ENCODE peak calls at places on chromosomes 5 and 9, in six cellular contexts. L is HL-60, J is A549, D is K562, E is SK-N-SH, G is HCT116. B is an unnamed sample.

GRCh38 chr9:136900556-136900955 is 14.2 kb downstream of the TRAF2 start:
- DNase-seq in L (no peak), J (no peak), D (no peak), E (no peak), G (no peak), B (no peak)

GRCh38 chr5:64207978-64208377 is 42.3 kb downstream of the RNF180 start:
- DNase-seq in L (no peak), J (peak), D (no peak), E (no peak), G (no peak), B (no peak)

GRCh38 chr9:109016132-109016531 is 2.8 kb upstream of the CTNNAL1 start:
- DNase-seq in L (no peak), J (no peak), D (no peak), E (no peak), G (no peak), B (no peak)

GRCh38 chr5:52989781-52990530 is 804 bp downstream of the ITGA2 start:
- DNase-seq in L (no peak), J (no peak), D (no peak), E (peak), G (peak), B (no peak)

GRCh38 chr5:29852329-29852728 is 1341.2 kb upstream of the CDH6 start:
- DNase-seq in L (no peak), J (no peak), D (no peak), E (no peak), G (no peak), B (no peak)

GRCh38 chr5:176533894-176534611 is 3.1 kb downstream of the RNF44 start:
- DNase-seq in L (no peak), J (peak), D (no peak), E (no peak), G (no peak), B (no peak)

GRCh38 chr5:96714951-96715451 is 52.8 kb downstream of the CAST start:
- DNase-seq in L (no peak), J (peak), D (peak), E (no peak), G (peak), B (peak)

GRCh38 chr5:175836741-175837729 is 34.3 kb upstream of the CPLX2 start:
- DNase-seq in L (no peak), J (no peak), D (no peak), E (peak), G (no peak), B (no peak)

DNA sequence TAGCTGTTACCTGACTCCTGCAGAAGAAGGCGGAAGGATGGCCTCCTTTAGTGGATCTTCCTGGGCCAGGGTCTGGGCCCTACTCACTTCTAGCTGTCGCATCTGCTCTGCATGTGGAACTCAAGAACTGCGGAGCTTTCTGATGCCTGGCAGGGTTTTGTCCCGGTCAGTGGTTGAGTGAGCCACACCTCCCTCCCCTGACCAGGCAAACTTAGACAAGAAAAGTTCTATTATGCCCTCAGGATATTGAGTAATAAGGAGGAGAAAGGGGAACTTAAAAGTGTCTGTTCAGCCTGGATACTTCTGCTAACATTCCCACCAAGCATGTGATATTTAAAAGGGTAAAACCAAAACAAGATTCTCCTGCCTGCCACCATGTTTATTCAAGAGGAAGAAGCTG is at the start of gene FYB1:
- DNase-seq in L (peak), J (no peak), D (no peak), E (no peak), G (no peak), B (no peak)
- H3K4me3 ChIP-seq in L (peak), J (no peak), D (no peak), E (no peak), G (no peak), B (no peak)

DNA sequence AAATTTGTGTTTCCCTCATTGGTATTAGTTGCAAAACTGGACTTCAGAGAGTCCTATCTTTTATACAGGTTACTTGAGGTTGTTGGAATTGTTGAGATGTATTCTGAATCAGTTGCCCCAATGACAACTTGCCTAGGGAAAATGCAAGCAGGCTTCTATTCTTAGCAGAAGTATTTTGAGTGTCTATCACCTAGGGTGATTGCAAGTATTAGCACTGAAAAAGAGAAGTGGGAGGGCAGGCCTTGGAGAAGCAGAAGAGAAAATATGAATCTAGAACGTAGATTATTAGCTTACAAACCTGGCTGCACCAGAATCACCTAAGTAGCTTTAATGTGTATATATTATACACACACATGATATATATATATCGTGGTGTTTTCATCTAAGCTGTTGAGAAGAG is 43.2 kb downstream of the ADAMTS12 start:
- DNase-seq in L (no peak), J (no peak), D (no peak), E (no peak), G (no peak), B (no peak)
- TF ChIP-seq REST in L (no peak), J (no peak), D (no peak), E (no peak), G (no peak), B (no peak)

GRCh38 chr9:133458643-133459312 is 1.0 kb upstream of the CACFD1 start:
- DNase-seq in L (no peak), J (no peak), D (no peak), E (peak), G (no peak), B (no peak)
- H3K4me3 ChIP-seq in L (no peak), J (peak), D (no peak), E (peak), G (peak), B (peak)

GRCh38 chr5:18745988-18746615 is 1111.8 kb downstream of the TAF11L14 start:
- DNase-seq in L (peak), J (peak), D (no peak), E (peak), G (no peak), B (peak)
- TF ChIP-seq REST in L (no peak), J (no peak), D (no peak), E (no peak), G (no peak), B (no peak)